ENCODE peak calls at places on chromosomes 5 and 9, in ten cellular contexts. E is stomach, R is sigmoid colon, A is K562, I is SK-N-SH, L is ovary, Z is GM12878, F is H1, W is transverse colon, B is upper lobe of left lung. V is an unnamed sample.
A peak's percentile ranks its signal among the peaks of the same experiment; 100 is the strongest.

GRCh38 chr5:135243194-135244191 is 155.5 kb downstream of the MACROH2A1 start:
- DNase-seq in E (peak; percentile 25), R (peak; percentile 97), A (no peak), I (peak; percentile 85), L (peak; percentile 30), Z (no peak), F (peak; percentile 41), W (peak; percentile 55), B (no peak), V (no peak)

GRCh38 chr9:35908484-35909125 is 685 bp upstream of the SPAAR start:
- DNase-seq in E (no peak), R (peak; percentile 87), A (no peak), I (no peak), L (no peak), Z (no peak), F (no peak), W (no peak), B (no peak), V (peak; percentile 36)

GRCh38 chr5:27947088-27947487 is 908.7 kb upstream of the CDH9 start:
- DNase-seq in E (no peak), R (no peak), A (no peak), I (no peak), L (no peak), Z (no peak), F (no peak), W (no peak), B (no peak), V (no peak)

GRCh38 chr5:5271606-5272321 is 131.6 kb downstream of the ADAMTS16 start:
- DNase-seq in E (no peak), R (no peak), A (no peak), I (peak; percentile 65), L (no peak), Z (no peak), F (no peak), W (no peak), B (no peak), V (no peak)

GRCh38 chr5:150289551-150290390 is at the start of gene CAMK2A:
- DNase-seq in E (no peak), R (no peak), A (no peak), I (peak; percentile 56), L (no peak), Z (no peak), F (peak; percentile 68), W (no peak), B (no peak), V (no peak)

GRCh38 chr5:34488984-34489383 is 167.1 kb upstream of the RAI14 start:
- DNase-seq in E (no peak), R (no peak), A (peak; percentile 66), I (no peak), L (no peak), Z (no peak), F (peak; percentile 33), W (no peak), B (no peak), V (no peak)

GRCh38 chr5:103021310-103021709 is 98.6 kb downstream of the GIN1 start:
- DNase-seq in E (no peak), R (no peak), A (no peak), I (no peak), L (no peak), Z (peak; percentile 27), F (no peak), W (no peak), B (no peak), V (no peak)

GRCh38 chr9:16730162-16730561 is 140.3 kb downstream of the BNC2 start:
- DNase-seq in E (no peak), R (no peak), A (no peak), I (no peak), L (no peak), Z (no peak), F (no peak), W (no peak), B (no peak), V (no peak)

GRCh38 chr5:56812110-56812509 is 3.2 kb upstream of the MAP3K1 start:
- DNase-seq in E (no peak), R (no peak), A (peak; percentile 74), I (peak; percentile 31), L (no peak), Z (no peak), F (no peak), W (no peak), B (no peak), V (no peak)

GRCh38 chr9:98554752-98555151 is 154.0 kb downstream of the GABBR2 start:
- DNase-seq in E (no peak), R (no peak), A (no peak), I (no peak), L (no peak), Z (no peak), F (no peak), W (no peak), B (no peak), V (no peak)

GRCh38 chr5:133849116-133849515 is 119.3 kb downstream of the C5orf15 start:
- DNase-seq in E (peak; percentile 15), R (no peak), A (no peak), I (no peak), L (no peak), Z (no peak), F (no peak), W (no peak), B (no peak), V (no peak)
- H3K27ac ChIP-seq in E (no peak overlapping the region), R (no peak overlapping the region), A (no peak overlapping the region), I (no peak overlapping the region), L (no peak overlapping the region), Z (no peak overlapping the region), F (no peak overlapping the region), W (no peak overlapping the region), B (no peak overlapping the region), V (no peak overlapping the region)

DNA sequence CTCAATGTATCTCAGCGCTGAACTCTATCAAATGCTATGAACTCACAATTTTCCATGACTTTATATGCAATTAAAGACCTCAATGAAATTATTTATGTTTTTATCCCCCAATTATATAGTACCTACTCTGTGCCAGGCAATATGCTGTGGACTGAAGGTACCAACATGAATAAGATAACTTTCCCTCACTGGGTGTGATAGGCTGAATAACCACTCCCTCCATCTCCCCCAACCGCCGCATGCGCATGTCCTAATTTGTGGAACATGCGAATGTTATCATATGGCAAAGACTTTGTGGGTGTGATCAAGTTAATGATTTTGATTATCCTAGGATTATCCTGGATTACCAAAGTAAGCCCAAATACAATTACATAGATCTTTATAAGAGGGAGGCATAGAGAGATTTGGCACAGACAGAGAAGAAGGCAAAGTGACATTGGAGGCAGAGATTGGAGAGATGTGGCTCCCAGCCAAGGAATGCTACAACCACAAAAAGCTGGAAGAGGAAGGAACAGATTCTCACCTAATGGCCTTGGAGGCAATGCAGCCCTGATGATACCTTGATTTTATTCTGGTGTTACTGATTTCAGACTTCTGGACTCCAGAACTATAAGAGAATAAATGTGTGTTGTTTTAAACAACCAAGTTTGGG is 149.1 kb upstream of the VCAN start:
- DNase-seq in E (no peak), R (no peak), A (no peak), I (no peak), L (no peak), Z (no peak), F (no peak), W (no peak), B (no peak), V (no peak)
- TF ChIP-seq EP300 in E (no peak), R (no peak), A (no peak), I (peak; percentile 7), L (no peak), Z (no peak), F (no peak), W (no peak), B (no peak), V (no peak)

GRCh38 chr9:136840140-136840876 is 2.0 kb upstream of the AJM1 start:
- DNase-seq in E (no peak), R (no peak), A (peak; percentile 77), I (peak; percentile 63), L (no peak), Z (no peak), F (no peak), W (no peak), B (no peak), V (no peak)

GRCh38 chr9:136835932-136836901 is 6.1 kb upstream of the AJM1 start:
- DNase-seq in E (no peak), R (no peak), A (no peak), I (no peak), L (no peak), Z (no peak), F (no peak), W (no peak), B (no peak), V (no peak)

GRCh38 chr9:136837146-136837855 is 5.0 kb upstream of the AJM1 start:
- DNase-seq in E (no peak), R (no peak), A (no peak), I (no peak), L (no peak), Z (no peak), F (no peak), W (no peak), B (no peak), V (no peak)

GRCh38 chr9:136839229-136840139 is 2.8 kb upstream of the AJM1 start:
- DNase-seq in E (no peak), R (no peak), A (no peak), I (no peak), L (no peak), Z (no peak), F (no peak), W (no peak), B (no peak), V (no peak)

GRCh38 chr9:136838314-136839228 is 3.7 kb upstream of the AJM1 start:
- DNase-seq in E (no peak), R (no peak), A (no peak), I (no peak), L (no peak), Z (no peak), F (no peak), W (no peak), B (no peak), V (no peak)
- H3K36me3 ChIP-seq in E (peaks cover 61% of the 10 kb centered on the region), R (peaks cover 42% of the 10 kb centered on the region), A (peaks cover 67% of the 10 kb centered on the region), I (peaks cover 4% of the 10 kb centered on the region), L (no peaks in the 10 kb centered on the region), Z (no peaks in the 10 kb centered on the region), F (peaks cover 23% of the 10 kb centered on the region), W (no peaks in the 10 kb centered on the region), B (no peaks in the 10 kb centered on the region), V (peaks cover 67% of the 10 kb centered on the region)

GRCh38 chr5:111643499-111643898 is 113.5 kb downstream of the NREP start:
- DNase-seq in E (no peak), R (no peak), A (no peak), I (no peak), L (no peak), Z (no peak), F (no peak), W (no peak), B (no peak), V (no peak)

GRCh38 chr5:111639912-111640311 is 117.1 kb downstream of the NREP start:
- DNase-seq in E (no peak), R (no peak), A (no peak), I (no peak), L (no peak), Z (no peak), F (no peak), W (no peak), B (no peak), V (no peak)

GRCh38 chr5:111645303-111645838 is 111.6 kb downstream of the NREP start:
- DNase-seq in E (no peak), R (no peak), A (no peak), I (no peak), L (no peak), Z (no peak), F (no peak), W (no peak), B (no peak), V (no peak)

GRCh38 chr5:111635946-111636315 is 121.1 kb downstream of the NREP start:
- DNase-seq in E (no peak), R (no peak), A (no peak), I (no peak), L (no peak), Z (no peak), F (no peak), W (no peak), B (no peak), V (no peak)

GRCh38 chr5:111641533-111642230 is 115.3 kb downstream of the NREP start:
- DNase-seq in E (no peak), R (no peak), A (no peak), I (no peak), L (no peak), Z (no peak), F (no peak), W (no peak), B (no peak), V (no peak)
- H3K27ac ChIP-seq in E (no peak overlapping the region), R (no peak overlapping the region), A (no peak overlapping the region), I (peak overlapping the region; percentile 49), L (no peak overlapping the region), Z (no peak overlapping the region), F (no peak overlapping the region), W (no peak overlapping the region), B (no peak overlapping the region), V (no peak overlapping the region)